ENCODE peak calls at places on chromosomes 7 and 10, in five cellular contexts. H is left ventricle myocardium superior; B is psoas muscle; I is GM13976; L is activated CD4-positive, alpha-beta T cell treated with anti-CD3 and anti-CD28 coated beads, Interleukin-2, amount 50 U/mL, for 1 hour. A is an unnamed sample.

GRCh38 chr7:4725014-4725951 is 43.2 kb downstream of the FOXK1 start:
- DNase-seq in H (peak), B (peak), I (peak), L (peak), A (peak)

GRCh38 chr7:151436446-151437162 is 3.3 kb downstream of the CRYGN start:
- DNase-seq in H (peak), B (no peak), I (no peak), L (no peak), A (no peak)

GRCh38 chr7:122006687-122007086 is 133.7 kb downstream of the PTPRZ1 start:
- DNase-seq in H (no peak), B (no peak), I (no peak), L (no peak), A (no peak)

GRCh38 chr10:49207936-49208482 is 19.8 kb upstream of the TMEM273 start:
- DNase-seq in H (no peak), B (no peak), I (no peak), L (no peak), A (no peak)

GRCh38 chr10:48469516-48470020 is 135.3 kb downstream of the ARHGAP22 start:
- DNase-seq in H (no peak), B (peak), I (no peak), L (no peak), A (no peak)

GRCh38 chr10:16520900-16521299 is 779 bp downstream of the C1QL3 start:
- DNase-seq in H (peak), B (peak), I (peak), L (peak), A (no peak)

GRCh38 chr7:90749774-90750173 is 153.7 kb downstream of the CDK14 start:
- DNase-seq in H (no peak), B (no peak), I (peak), L (no peak), A (no peak)

GRCh38 chr7:29449569-29450260 is 113.9 kb upstream of the PRR15 start:
- DNase-seq in H (no peak), B (no peak), I (no peak), L (no peak), A (no peak)

GRCh38 chr10:35355971-35356724 is 19.8 kb downstream of the CCNY start:
- DNase-seq in H (no peak), B (no peak), I (peak), L (no peak), A (no peak)

GRCh38 chr10:84059526-84059925 is 79.8 kb upstream of the GHITM start:
- DNase-seq in H (no peak), B (no peak), I (no peak), L (no peak), A (no peak)

GRCh38 chr7:129115676-129116075 is 28.8 kb upstream of the TSPAN33 start:
- DNase-seq in H (no peak), B (no peak), I (no peak), L (no peak), A (no peak)

GRCh38 chr7:16078076-16078952 is 343.0 kb downstream of the CRPPA start:
- DNase-seq in H (no peak), B (no peak), I (peak), L (no peak), A (no peak)

GRCh38 chr10:29482591-29483421 is 152.0 kb downstream of the SVIL start:
- DNase-seq in H (no peak), B (peak), I (no peak), L (no peak), A (no peak)

GRCh38 chr10:122657734-122658133 is 41.9 kb downstream of the C10orf120 start:
- DNase-seq in H (no peak), B (no peak), I (no peak), L (no peak), A (no peak)

A was measured in lower leg skin.